ENCODE peak calls at places on chromosomes 12 and 14, in four cellular contexts. T, U, W and E are unnamed samples.

GRCh38 chr14:53520529-53520928 is 367.4 kb upstream of the DDHD1 start:
- DNase-seq in T (no peak), W (no peak), U (no peak), E (no peak)

GRCh38 chr14:53180272-53181221 is 27.4 kb upstream of the DDHD1 start:
- DNase-seq in W (peak), T (peak), U (no peak), E (peak)

GRCh38 chr14:71361874-71362273 is 454.6 kb downstream of the PCNX1 start:
- DNase-seq in U (no peak), T (peak), W (no peak), E (no peak)

GRCh38 chr12:98224584-98225221 is 290.7 kb upstream of the TMPO start:
- DNase-seq in T (no peak), W (no peak), U (no peak), E (no peak)

GRCh38 chr14:69153848-69154208 is 909 bp upstream of the DCAF5 start:
- DNase-seq in W (peak), T (peak), U (peak), E (no peak)

GRCh38 chr12:95721320-95721719 is 69.2 kb downstream of the NTN4 start:
- DNase-seq in T (no peak), U (no peak), W (no peak), E (no peak)

GRCh38 chr12:110531741-110532333 is 29.7 kb downstream of the RAD9B start:
- DNase-seq in T (no peak), W (no peak), U (no peak), E (no peak)

GRCh38 chr12:20757-21156 is 45.8 kb upstream of the IQSEC3 start:
- DNase-seq in U (no peak), T (no peak), W (peak), E (no peak)

GRCh38 chr14:86038401-86038985 is 508.5 kb downstream of the FLRT2 start:
- DNase-seq in W (peak), U (peak), T (peak), E (no peak)

GRCh38 chr12:16225692-16226091 is 51.8 kb downstream of the SLC15A5 start:
- DNase-seq in U (no peak), T (no peak), W (no peak), E (no peak)

GRCh38 chr12:31523306-31523705 is 67.6 kb downstream of the DENND5B start:
- DNase-seq in T (no peak), W (no peak), U (no peak), E (no peak)

GRCh38 chr12:121893901-121894540 is 5.4 kb downstream of the PSMD9 start:
- DNase-seq in U (no peak), T (peak), W (peak), E (no peak)

GRCh38 chr12:106063826-106064575 is 74.8 kb downstream of the NUAK1 start:
- DNase-seq in W (no peak), T (no peak), U (no peak), E (no peak)

GRCh38 chr14:23443411-23443812 is 8.0 kb upstream of the MYH7 start:
- DNase-seq in U (no peak), W (no peak), T (no peak), E (no peak)

GRCh38 chr14:104076743-104077142 is 8.8 kb upstream of the ASPG start:
- DNase-seq in T (no peak), U (no peak), W (no peak), E (no peak)

GRCh38 chr14:104073764-104074163 is 11.7 kb upstream of the ASPG start:
- DNase-seq in U (no peak), W (no peak), T (no peak), E (no peak)

GRCh38 chr14:104078031-104078455 is 7.5 kb upstream of the ASPG start:
- DNase-seq in W (peak), T (peak), U (peak), E (peak)

GRCh38 chr14:104072586-104072985 is 12.9 kb upstream of the ASPG start:
- DNase-seq in U (no peak), T (no peak), W (no peak), E (no peak)

DNA sequence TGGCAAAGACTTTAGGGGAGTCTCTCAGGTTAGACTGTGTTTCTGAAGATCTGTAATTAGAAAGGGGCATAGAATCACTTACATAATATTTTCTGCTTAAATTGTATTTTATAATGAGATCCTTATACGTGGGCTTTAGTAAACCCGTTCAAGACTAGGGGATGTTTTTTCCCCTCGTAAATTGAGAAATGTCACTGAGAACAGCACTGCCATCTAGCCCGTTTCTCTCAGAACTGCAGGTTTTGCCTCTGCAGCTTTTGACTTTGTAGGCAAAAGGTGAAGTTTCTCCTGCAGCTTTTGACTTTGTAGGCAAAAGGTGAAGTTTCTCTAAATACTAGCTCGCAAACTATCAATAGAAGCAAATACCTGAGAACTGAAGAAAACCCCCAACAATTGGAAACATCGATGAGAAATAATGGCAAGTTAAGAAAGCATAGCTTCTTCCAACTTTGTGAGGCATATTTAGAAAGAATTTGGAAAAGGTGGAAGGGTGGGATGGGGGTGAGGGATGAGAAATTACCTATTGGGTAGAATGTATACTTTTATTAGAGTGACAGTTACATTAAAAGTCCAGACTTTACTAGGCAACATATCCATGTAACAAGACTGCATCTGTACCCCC is 9.9 kb upstream of the ASPG start:
- DNase-seq in T (no peak), W (no peak), U (peak), E (no peak)
- TF ChIP-seq CTCF in T (peak), W (peak), U (peak), E (peak)

DNA sequence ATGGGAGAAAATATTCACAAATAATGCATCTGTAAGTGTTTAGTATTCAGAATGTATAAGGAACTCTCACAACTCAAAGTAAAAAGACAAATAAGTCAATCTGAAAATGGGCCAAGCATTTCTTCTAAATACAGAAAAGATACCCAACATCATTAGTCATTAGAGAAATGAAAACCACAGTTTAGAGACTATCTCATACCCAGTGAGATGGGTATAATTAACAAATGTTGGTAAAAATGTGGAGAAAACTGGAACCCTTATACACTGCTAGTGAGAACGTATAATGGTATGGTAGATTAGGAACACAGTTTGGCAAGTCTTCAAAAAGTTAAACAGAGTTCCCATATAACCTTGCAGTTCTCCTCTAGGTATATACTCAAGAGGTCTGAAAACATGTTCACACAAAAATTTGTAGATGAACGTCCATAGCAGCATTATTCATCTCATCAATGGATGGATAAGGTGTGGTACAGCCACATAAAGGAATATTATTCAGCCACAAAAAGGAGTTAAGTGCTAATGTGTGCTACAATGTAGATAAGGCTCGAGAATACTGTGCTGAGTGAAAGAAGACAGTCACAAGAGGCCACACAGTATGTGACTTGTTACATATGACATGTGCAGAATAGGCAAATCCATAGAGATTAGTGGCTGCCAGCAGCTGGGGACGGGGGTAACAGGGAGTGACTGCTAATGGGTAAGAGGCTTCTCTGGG is 5.9 kb downstream of the VCPKMT start:
- DNase-seq in U (no peak), W (no peak), T (no peak), E (no peak)
- H3K27ac ChIP-seq in U (no peak), W (no peak), T (no peak), E (no peak)

GRCh38 chr14:56168007-56168616 is 49.9 kb downstream of the PELI2 start:
- DNase-seq in U (no peak), W (no peak), T (no peak), E (no peak)
- TF ChIP-seq ELF1 in U (no peak), W (no peak), T (no peak), E (no peak)

GRCh38 chr12:114664661-114665320 is 19.2 kb downstream of the TBX3 start:
- DNase-seq in T (no peak), W (no peak), U (no peak), E (no peak)
- TF ChIP-seq CTCF in T (no peak), W (no peak), U (no peak), E (no peak)

GRCh38 chr12:79553863-79554574 is 136.7 kb downstream of the PAWR start:
- DNase-seq in U (no peak), T (no peak), W (no peak), E (no peak)

GRCh38 chr12:79555006-79555925 is 135.5 kb downstream of the PAWR start:
- DNase-seq in T (peak), W (peak), U (peak), E (peak)

GRCh38 chr12:79548525-79548924 is 142.2 kb downstream of the PAWR start:
- DNase-seq in T (no peak), U (no peak), W (no peak), E (no peak)

GRCh38 chr12:79549531-79550271 is 141.1 kb downstream of the PAWR start:
- DNase-seq in W (peak), U (no peak), T (no peak), E (no peak)

GRCh38 chr12:79552186-79552585 is 138.6 kb downstream of the PAWR start:
- DNase-seq in W (no peak), T (no peak), U (no peak), E (no peak)
- H3K27ac ChIP-seq in W (no peak), T (no peak), U (no peak), E (no peak)

GRCh38 chr12:9868951-9869306 is 225 bp downstream of the CLEC2B start:
- DNase-seq in U (no peak), W (no peak), T (no peak), E (no peak)

GRCh38 chr12:9867531-9867930 is 1.6 kb downstream of the CLEC2B start:
- DNase-seq in T (no peak), W (no peak), U (no peak), E (no peak)

GRCh38 chr12:9868271-9868815 is 811 bp downstream of the CLEC2B start:
- DNase-seq in W (no peak), U (no peak), T (peak), E (no peak)

GRCh38 chr12:9870311-9870866 is 1.2 kb upstream of the CLEC2B start:
- DNase-seq in T (no peak), W (no peak), U (no peak), E (no peak)

DNA sequence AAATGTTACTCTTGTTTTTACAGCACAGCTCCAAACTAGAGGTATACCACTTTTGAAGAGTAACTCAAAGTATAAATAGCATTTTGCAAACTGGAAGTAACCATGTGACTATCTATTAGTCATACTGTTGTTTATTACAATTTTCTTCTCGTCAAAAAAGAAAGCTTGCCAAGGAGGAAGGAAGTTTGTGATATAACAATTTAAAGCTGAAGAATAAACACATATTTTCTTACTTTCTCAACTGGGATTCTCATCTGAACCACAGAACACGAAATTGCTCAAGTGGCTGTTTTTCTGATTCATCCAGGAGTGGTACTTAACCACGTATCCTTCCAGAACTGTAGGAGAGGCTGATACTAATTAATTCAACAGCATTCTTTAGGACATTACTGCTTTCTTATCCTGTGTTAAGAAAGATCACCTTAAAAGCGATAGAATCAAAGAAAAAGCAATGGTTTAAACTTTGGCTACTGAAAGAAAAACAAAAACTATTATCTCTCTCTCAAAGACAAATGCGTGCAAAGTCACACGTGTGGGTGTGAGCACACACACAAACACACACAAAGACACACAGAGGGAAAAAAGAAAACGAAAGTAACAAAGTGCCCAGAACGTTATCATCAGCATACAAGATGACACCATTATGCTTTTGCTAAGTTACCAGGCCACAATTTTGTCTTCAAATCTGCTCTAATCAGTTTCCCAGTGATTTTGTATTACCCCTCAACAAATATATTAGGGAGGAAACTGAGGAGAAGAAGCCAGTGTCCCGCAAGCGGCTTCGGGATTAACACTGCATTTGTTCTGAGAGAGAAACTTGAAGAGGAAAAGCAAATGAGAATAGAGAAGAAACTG is at the start of gene CLEC2B:
- DNase-seq in U (no peak), T (peak), W (no peak), E (no peak)
- TF ChIP-seq ELF1 in U (no peak), T (no peak), W (no peak), E (no peak)